ENCODE peak calls at places on chromosomes 1 and 21, in seven cellular contexts. O is epithelial cell of proximal tubule, V is choroid plexus epithelial cell, C is brain microvascular endothelial cell, M is coronary artery, D is suprapubic skin, N is left ventricle myocardium inferior. X is an unnamed sample.

GRCh38 chr1:93839307-93839706 is 39.7 kb downstream of the DNTTIP2 start:
- DNase-seq in O (peak; percentile 55), V (peak; percentile 89), C (peak; percentile 78), M (no peak), D (no peak), N (no peak), X (peak; percentile 84)

GRCh38 chr1:33298623-33299277 is 22.1 kb downstream of the A3GALT2 start:
- DNase-seq in O (no peak), V (peak; percentile 74), C (peak; percentile 51), M (no peak), D (peak; percentile 68), N (peak; percentile 76), X (peak; percentile 60)

GRCh38 chr1:52558941-52559340 is 6.0 kb upstream of the TUT4 start:
- DNase-seq in O (no peak), V (no peak), C (no peak), M (no peak), D (no peak), N (no peak), X (no peak)

GRCh38 chr1:56397811-56398231 is 181.5 kb downstream of the PLPP3 start:
- DNase-seq in O (no peak), V (peak; percentile 13), C (no peak), M (no peak), D (no peak), N (no peak), X (peak; percentile 78)

GRCh38 chr1:36968730-36969129 is 65.6 kb downstream of the GRIK3 start:
- DNase-seq in O (no peak), V (no peak), C (no peak), M (no peak), D (no peak), N (no peak), X (no peak)

GRCh38 chr1:200786792-200787191 is 48.1 kb downstream of the CAMSAP2 start:
- DNase-seq in O (no peak), V (no peak), C (no peak), M (no peak), D (no peak), N (no peak), X (no peak)

GRCh38 chr1:224585051-224585450 is 31.1 kb upstream of the CNIH3 start:
- DNase-seq in O (no peak), V (no peak), C (no peak), M (no peak), D (no peak), N (no peak), X (no peak)

GRCh38 chr1:75725861-75726361 is 1.4 kb downstream of the ACADM start:
- DNase-seq in O (no peak), V (no peak), C (no peak), M (no peak), D (no peak), N (no peak), X (no peak)

GRCh38 chr1:4590766-4591165 is 63.6 kb upstream of the AJAP1 start:
- DNase-seq in O (no peak), V (no peak), C (no peak), M (peak; percentile 29), D (no peak), N (no peak), X (no peak)

GRCh38 chr1:67575861-67576260 is 109.1 kb upstream of the GADD45A start:
- DNase-seq in O (no peak), V (peak; percentile 90), C (peak; percentile 77), M (no peak), D (no peak), N (no peak), X (peak; percentile 85)

GRCh38 chr1:54126271-54126815 is 26.5 kb downstream of the CDCP2 start:
- DNase-seq in O (no peak), V (peak; percentile 67), C (no peak), M (no peak), D (no peak), N (no peak), X (no peak)

GRCh38 chr1:187383366-187383765 is 554.6 kb downstream of the PLA2G4A start:
- DNase-seq in O (no peak), V (no peak), C (no peak), M (no peak), D (no peak), N (no peak), X (no peak)
- TF ChIP-seq CTCF in O (no peak), V (no peak), C (peak; percentile 21), M (no peak), D (no peak), N (no peak), X (no peak)

GRCh38 chr1:46199233-46199749 is 1.1 kb upstream of the POMGNT1 start:
- DNase-seq in O (no peak), V (no peak), C (no peak), M (no peak), D (no peak), N (no peak), X (no peak)
- H3K4me3 ChIP-seq in O (peak overlapping the region; percentile 93), V (peak overlapping the region; percentile 2), C (no peak overlapping the region), M (peak overlapping the region; percentile 89), D (peak overlapping the region; percentile 78), N (peak overlapping the region; percentile 77), X (no peak overlapping the region)

GRCh38 chr1:173411835-173412742 is 65.0 kb upstream of the PRDX6 start:
- DNase-seq in O (no peak), V (peak; percentile 84), C (peak; percentile 78), M (no peak), D (no peak), N (no peak), X (peak; percentile 88)
- TF ChIP-seq CTCF in O (no peak), V (no peak), C (no peak), M (no peak), D (no peak), N (no peak), X (no peak)

GRCh38 chr21:25424674-25425073 is 182.6 kb downstream of the MRPL39 start:
- DNase-seq in O (no peak), V (no peak), C (no peak), M (no peak), D (no peak), N (no peak), X (no peak)
- H3K4me3 ChIP-seq in O (no peak overlapping the region), V (no peak overlapping the region), C (no peak overlapping the region), M (no peak overlapping the region), D (no peak overlapping the region), N (no peak overlapping the region), X (no peak overlapping the region)

GRCh38 chr1:181089017-181089776 is 697 bp downstream of the IER5 start:
- DNase-seq in O (no peak), V (no peak), C (no peak), M (no peak), D (peak; percentile 75), N (peak; percentile 39), X (no peak)

GRCh38 chr1:181088079-181089016 is at the start of gene IER5:
- DNase-seq in O (no peak), V (peak; percentile 97), C (peak; percentile 91), M (peak; percentile 99), D (peak; percentile 98), N (peak; percentile 95), X (peak; percentile 98)

GRCh38 chr1:181091322-181092040 is 3.0 kb downstream of the IER5 start:
- DNase-seq in O (no peak), V (no peak), C (no peak), M (no peak), D (no peak), N (no peak), X (no peak)

GRCh38 chr1:181090653-181091126 is 2.2 kb downstream of the IER5 start:
- DNase-seq in O (no peak), V (no peak), C (no peak), M (no peak), D (no peak), N (no peak), X (no peak)

DNA sequence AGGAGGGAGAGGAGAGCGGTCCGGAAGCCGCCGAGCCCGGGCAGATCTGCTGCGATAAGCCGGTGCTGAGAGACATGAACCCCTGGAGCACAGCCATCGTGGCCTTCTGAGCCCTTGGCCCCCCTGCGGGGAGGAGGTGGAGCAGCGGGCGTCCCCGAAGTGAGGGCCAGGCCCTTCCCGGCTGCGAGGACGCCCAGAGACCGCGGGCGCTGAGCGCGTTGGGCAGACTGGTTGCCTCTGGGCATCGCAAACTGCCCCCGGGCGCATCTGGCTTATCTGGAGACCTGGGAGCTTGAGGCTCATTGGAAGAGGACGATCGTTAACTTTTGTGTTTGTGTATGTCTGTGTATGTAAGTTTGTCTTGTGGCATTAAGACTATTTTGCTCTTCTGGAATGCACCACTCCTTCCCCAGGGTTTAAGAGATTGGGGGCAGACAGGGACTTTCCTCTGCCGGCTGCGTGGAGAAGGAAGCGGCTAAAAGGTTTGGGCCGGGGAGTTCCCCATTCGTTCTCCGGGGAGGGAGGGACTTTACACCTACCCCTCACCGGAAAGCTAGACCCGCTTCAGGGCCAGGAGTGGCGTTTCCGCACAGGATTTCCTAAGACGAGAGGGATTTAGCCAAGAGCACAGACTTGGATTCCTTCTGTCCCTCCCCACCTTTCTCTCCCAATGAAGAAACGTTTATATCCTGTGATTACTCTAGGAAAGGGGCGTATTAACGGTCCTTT is 1.4 kb downstream of the IER5 start:
- DNase-seq in O (no peak), V (peak; percentile 66), C (no peak), M (peak; percentile 85), D (peak; percentile 88), N (peak; percentile 72), X (peak; percentile 71)
- TF ChIP-seq CTCF in O (no peak), V (no peak), C (no peak), M (no peak), D (no peak), N (no peak), X (no peak)

X was measured in foreskin fibroblast.